ENCODE peak calls at places on chromosome 3, in eight cellular contexts. One of them, this sample, is unnamed.

GRCh38 chr3:186524616-186525015 is 19.6 kb downstream of the CRYGS start:
- DNase-seq in kidney tubule cell: no peak
- DNase-seq in KBM-7: no peak
- DNase-seq in G401: no peak
- DNase-seq in aorta: no peak
- DNase-seq in activated T-helper 1 cell treated with Interleukin-2 at 50 U/mL for 16 hours: no peak
- DNase-seq in CD8-positive, alpha-beta T cell: no peak
- DNase-seq in ecto neural progenitor cell: no peak
- DNase-seq in this sample: no peak

GRCh38 chr3:67349551-67350174 is 304.7 kb downstream of the SUCLG2 start:
- DNase-seq in aorta: no peak
- DNase-seq in activated T-helper 1 cell treated with Interleukin-2 at 50 U/mL for 16 hours: no peak
- DNase-seq in KBM-7: no peak
- DNase-seq in ecto neural progenitor cell: no peak
- DNase-seq in CD8-positive, alpha-beta T cell: no peak
- DNase-seq in G401: no peak
- DNase-seq in kidney tubule cell: peak
- DNase-seq in this sample: no peak

GRCh38 chr3:193884652-193885051 is 251.3 kb upstream of the HES1 start:
- DNase-seq in kidney tubule cell: peak
- DNase-seq in G401: no peak
- DNase-seq in CD8-positive, alpha-beta T cell: no peak
- DNase-seq in activated T-helper 1 cell treated with Interleukin-2 at 50 U/mL for 16 hours: no peak
- DNase-seq in ecto neural progenitor cell: no peak
- DNase-seq in aorta: no peak
- DNase-seq in KBM-7: no peak
- DNase-seq in this sample: no peak

GRCh38 chr3:27606537-27606936 is 115.6 kb downstream of the EOMES start:
- DNase-seq in ecto neural progenitor cell: no peak
- DNase-seq in CD8-positive, alpha-beta T cell: no peak
- DNase-seq in activated T-helper 1 cell treated with Interleukin-2 at 50 U/mL for 16 hours: no peak
- DNase-seq in kidney tubule cell: peak
- DNase-seq in G401: no peak
- DNase-seq in aorta: no peak
- DNase-seq in KBM-7: no peak
- DNase-seq in this sample: no peak

GRCh38 chr3:184568918-184569829 is 7.6 kb downstream of the EPHB3 start:
- DNase-seq in aorta: peak
- DNase-seq in G401: peak
- DNase-seq in kidney tubule cell: peak
- DNase-seq in activated T-helper 1 cell treated with Interleukin-2 at 50 U/mL for 16 hours: no peak
- DNase-seq in ecto neural progenitor cell: peak
- DNase-seq in KBM-7: peak
- DNase-seq in CD8-positive, alpha-beta T cell: no peak
- DNase-seq in this sample: peak

GRCh38 chr3:157958471-157958870 is 147.7 kb downstream of the SHOX2 start:
- DNase-seq in KBM-7: no peak
- DNase-seq in aorta: no peak
- DNase-seq in G401: no peak
- DNase-seq in activated T-helper 1 cell treated with Interleukin-2 at 50 U/mL for 16 hours: no peak
- DNase-seq in kidney tubule cell: no peak
- DNase-seq in CD8-positive, alpha-beta T cell: no peak
- DNase-seq in ecto neural progenitor cell: no peak
- DNase-seq in this sample: no peak

GRCh38 chr3:108388136-108389132 is 92.1 kb downstream of the HHLA2 start:
- DNase-seq in KBM-7: no peak
- DNase-seq in CD8-positive, alpha-beta T cell: no peak
- DNase-seq in kidney tubule cell: no peak
- DNase-seq in aorta: no peak
- DNase-seq in G401: no peak
- DNase-seq in ecto neural progenitor cell: no peak
- DNase-seq in activated T-helper 1 cell treated with Interleukin-2 at 50 U/mL for 16 hours: no peak
- DNase-seq in this sample: no peak

GRCh38 chr3:20798666-20799065 is 612.7 kb upstream of the SGO1 start:
- DNase-seq in aorta: no peak
- DNase-seq in G401: no peak
- DNase-seq in activated T-helper 1 cell treated with Interleukin-2 at 50 U/mL for 16 hours: no peak
- DNase-seq in CD8-positive, alpha-beta T cell: no peak
- DNase-seq in KBM-7: no peak
- DNase-seq in ecto neural progenitor cell: no peak
- DNase-seq in kidney tubule cell: no peak
- DNase-seq in this sample: no peak

GRCh38 chr3:183291511-183292031 is 38.5 kb downstream of the B3GNT5 start:
- DNase-seq in G401: no peak
- DNase-seq in CD8-positive, alpha-beta T cell: no peak
- DNase-seq in KBM-7: no peak
- DNase-seq in kidney tubule cell: no peak
- DNase-seq in aorta: no peak
- DNase-seq in activated T-helper 1 cell treated with Interleukin-2 at 50 U/mL for 16 hours: no peak
- DNase-seq in ecto neural progenitor cell: no peak
- DNase-seq in this sample: no peak

GRCh38 chr3:195227871-195228270 is 43.1 kb downstream of the XXYLT1 start:
- DNase-seq in CD8-positive, alpha-beta T cell: no peak
- DNase-seq in G401: no peak
- DNase-seq in kidney tubule cell: no peak
- DNase-seq in activated T-helper 1 cell treated with Interleukin-2 at 50 U/mL for 16 hours: no peak
- DNase-seq in KBM-7: no peak
- DNase-seq in aorta: peak
- DNase-seq in ecto neural progenitor cell: no peak
- DNase-seq in this sample: no peak

GRCh38 chr3:128911911-128912310 is 32.5 kb downstream of the ACAD9 start:
- DNase-seq in KBM-7: no peak
- DNase-seq in ecto neural progenitor cell: no peak
- DNase-seq in G401: no peak
- DNase-seq in activated T-helper 1 cell treated with Interleukin-2 at 50 U/mL for 16 hours: no peak
- DNase-seq in kidney tubule cell: no peak
- DNase-seq in CD8-positive, alpha-beta T cell: no peak
- DNase-seq in aorta: no peak
- DNase-seq in this sample: no peak

GRCh38 chr3:105513886-105514285 is 147.2 kb downstream of the ALCAM start:
- DNase-seq in ecto neural progenitor cell: no peak
- DNase-seq in G401: no peak
- DNase-seq in kidney tubule cell: no peak
- DNase-seq in CD8-positive, alpha-beta T cell: no peak
- DNase-seq in aorta: no peak
- DNase-seq in KBM-7: no peak
- DNase-seq in activated T-helper 1 cell treated with Interleukin-2 at 50 U/mL for 16 hours: no peak
- DNase-seq in this sample: no peak

GRCh38 chr3:153880493-153880892 is 240.7 kb upstream of the ARHGEF26 start:
- DNase-seq in G401: no peak
- DNase-seq in aorta: no peak
- DNase-seq in kidney tubule cell: no peak
- DNase-seq in CD8-positive, alpha-beta T cell: no peak
- DNase-seq in activated T-helper 1 cell treated with Interleukin-2 at 50 U/mL for 16 hours: no peak
- DNase-seq in KBM-7: no peak
- DNase-seq in ecto neural progenitor cell: no peak
- DNase-seq in this sample: no peak

GRCh38 chr3:171640520-171641412 is 169.5 kb downstream of the PLD1 start:
- DNase-seq in aorta: no peak
- DNase-seq in activated T-helper 1 cell treated with Interleukin-2 at 50 U/mL for 16 hours: no peak
- DNase-seq in G401: no peak
- DNase-seq in ecto neural progenitor cell: peak
- DNase-seq in kidney tubule cell: peak
- DNase-seq in KBM-7: no peak
- DNase-seq in CD8-positive, alpha-beta T cell: no peak
- DNase-seq in this sample: no peak

GRCh38 chr3:149441662-149442442 is 32.6 kb upstream of the TM4SF4 start:
- DNase-seq in CD8-positive, alpha-beta T cell: no peak
- DNase-seq in aorta: no peak
- DNase-seq in kidney tubule cell: peak
- DNase-seq in activated T-helper 1 cell treated with Interleukin-2 at 50 U/mL for 16 hours: no peak
- DNase-seq in KBM-7: no peak
- DNase-seq in ecto neural progenitor cell: no peak
- DNase-seq in G401: no peak
- DNase-seq in this sample: no peak

This sample was measured in smooth muscle cell of the brain vasculature.